ENCODE peak calls at places on chromosomes 6 and 20, in nine cellular contexts. U is fibroblast of mammary gland, Q is coronary artery, P is SK-N-SH, D is psoas muscle, X is astrocyte, B is fibroblast of the aortic adventitia, I is heart left ventricle, C is heart right ventricle. G is an unnamed sample.

GRCh38 chr6:84921891-84922290 is 157.5 kb upstream of the TBX18 start:
- DNase-seq in U (peak), D (no peak), C (no peak), X (no peak), Q (no peak), I (no peak), B (no peak), P (no peak), G (no peak)

GRCh38 chr6:119163006-119163405 is 84.5 kb upstream of the FAM184A start:
- DNase-seq in P (no peak), B (no peak), D (no peak), X (no peak), Q (no peak), I (no peak), U (no peak), C (no peak), G (no peak)

GRCh38 chr6:51025082-51025777 is 206.6 kb downstream of the TFAP2B start:
- DNase-seq in X (peak), Q (no peak), D (no peak), B (peak), U (peak), C (no peak), P (no peak), I (no peak), G (no peak)

GRCh38 chr6:81766482-81767069 is 14.1 kb upstream of the TENT5A start:
- DNase-seq in Q (no peak), D (no peak), I (no peak), P (no peak), C (no peak), U (peak), X (peak), B (peak), G (peak)

GRCh38 chr6:3228791-3229565 is 1.5 kb upstream of the TUBB2B start:
- DNase-seq in I (no peak), X (no peak), B (no peak), Q (no peak), P (no peak), D (no peak), U (no peak), C (no peak), G (no peak)

GRCh38 chr6:41306187-41306854 is 19.8 kb upstream of the TREM1 start:
- DNase-seq in C (no peak), B (peak), X (peak), I (no peak), P (peak), D (no peak), U (peak), Q (no peak), G (peak)

GRCh38 chr20:6575912-6576391 is 191.5 kb upstream of the BMP2 start:
- DNase-seq in D (no peak), P (peak), U (no peak), Q (no peak), I (no peak), B (peak), X (peak), C (no peak), G (peak)

GRCh38 chr6:73180718-73181619 is 44.3 kb downstream of the KHDC1L start:
- DNase-seq in U (peak), X (peak), B (peak), D (no peak), P (peak), I (no peak), Q (no peak), C (no peak), G (peak)

GRCh38 chr6:124982669-124983068 is 20.4 kb downstream of the RNF217 start:
- DNase-seq in B (no peak), Q (no peak), I (no peak), C (no peak), D (no peak), P (no peak), U (no peak), X (no peak), G (no peak)

GRCh38 chr20:19888269-19888669 is 128.9 kb upstream of the NAA20 start:
- DNase-seq in I (no peak), P (no peak), B (no peak), U (no peak), D (no peak), Q (no peak), X (no peak), C (no peak), G (no peak)

GRCh38 chr20:19887566-19888268 is 129.4 kb upstream of the NAA20 start:
- DNase-seq in D (no peak), P (no peak), Q (no peak), C (no peak), I (no peak), X (peak), U (no peak), B (peak), G (no peak)

GRCh38 chr20:19885576-19885956 is 127.5 kb downstream of the RIN2 start:
- DNase-seq in Q (no peak), P (no peak), I (no peak), X (no peak), B (no peak), D (no peak), U (no peak), C (no peak), G (no peak)

GRCh38 chr20:19885981-19886665 is 128.1 kb downstream of the RIN2 start:
- DNase-seq in U (peak), X (peak), P (no peak), D (peak), I (peak), Q (no peak), C (peak), B (peak), G (peak)

GRCh38 chr20:19886666-19887288 is 128.7 kb downstream of the RIN2 start:
- DNase-seq in U (peak), C (no peak), P (no peak), I (no peak), X (no peak), B (no peak), Q (no peak), D (no peak), G (peak)
- H3K4me3 ChIP-seq in U (no peak), C (peak), P (no peak), I (peak), X (peak), B (no peak), Q (peak), D (peak), G (peak)

DNA sequence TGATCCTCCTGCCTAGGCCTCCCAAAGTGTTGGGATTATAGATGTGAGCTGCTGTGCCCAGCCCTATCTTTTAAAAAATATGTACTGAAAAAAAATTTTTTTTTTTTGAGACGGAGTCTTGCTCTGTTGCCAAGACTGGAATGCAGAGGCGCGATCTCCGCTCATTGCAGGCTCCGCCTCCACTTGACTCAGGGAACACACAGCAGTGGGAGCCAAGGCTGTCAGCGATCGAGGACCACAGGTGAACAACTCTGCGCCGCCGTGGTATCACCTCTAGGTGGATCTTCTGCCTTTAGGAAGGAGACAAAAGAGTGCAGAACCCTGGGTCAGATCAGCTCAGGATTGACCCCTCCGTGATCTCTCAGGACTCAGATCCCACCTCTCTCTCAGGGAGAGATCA is 13.7 kb downstream of the RAET1E start:
- DNase-seq in B (peak), X (no peak), U (peak), D (no peak), C (no peak), Q (no peak), P (no peak), I (no peak), G (peak)
- TF ChIP-seq CTCF in B (no peak), X (no peak), U (no peak), D (no peak), C (no peak), Q (no peak), P (no peak), I (no peak), G (no peak)

DNA sequence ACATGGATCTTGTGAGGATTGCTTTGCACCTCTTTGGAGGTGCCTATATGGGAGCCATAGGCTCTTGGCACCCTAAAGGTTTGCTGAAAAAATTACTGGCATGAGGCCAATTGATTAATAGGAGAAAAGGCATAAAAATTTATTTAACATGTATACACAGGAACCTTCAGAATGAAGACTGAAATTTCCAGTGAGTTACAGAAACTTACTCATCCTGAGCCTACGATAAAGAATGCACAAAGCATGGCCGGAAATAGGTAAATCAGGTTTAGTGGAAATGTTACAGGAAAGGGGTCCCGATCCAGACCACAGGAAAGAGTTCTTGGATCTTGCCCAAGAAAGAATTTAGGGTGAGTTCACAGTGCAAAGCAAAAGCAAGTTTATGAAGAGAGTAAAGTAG is 625.3 kb downstream of the MMUT start:
- DNase-seq in Q (no peak), C (no peak), D (no peak), I (no peak), X (no peak), U (no peak), P (no peak), B (no peak), G (no peak)
- H3K4me3 ChIP-seq in Q (no peak), C (no peak), D (no peak), I (no peak), X (no peak), U (no peak), P (no peak), B (no peak), G (no peak)

GRCh38 chr6:167702241-167702827 is 124.4 kb upstream of the AFDN start:
- DNase-seq in Q (no peak), B (no peak), U (no peak), X (no peak), I (no peak), P (no peak), D (no peak), C (no peak), G (no peak)

GRCh38 chr6:167699141-167700036 is 127.3 kb upstream of the AFDN start:
- DNase-seq in D (peak), Q (no peak), P (no peak), I (peak), B (peak), C (peak), U (peak), X (no peak), G (no peak)

GRCh38 chr6:167700199-167700598 is 126.5 kb upstream of the AFDN start:
- DNase-seq in Q (peak), U (no peak), B (no peak), I (no peak), P (no peak), D (no peak), X (no peak), C (no peak), G (no peak)

GRCh38 chr6:167703347-167703746 is 123.4 kb upstream of the AFDN start:
- DNase-seq in B (no peak), D (no peak), C (no peak), U (no peak), I (no peak), X (no peak), P (no peak), Q (peak), G (no peak)

DNA sequence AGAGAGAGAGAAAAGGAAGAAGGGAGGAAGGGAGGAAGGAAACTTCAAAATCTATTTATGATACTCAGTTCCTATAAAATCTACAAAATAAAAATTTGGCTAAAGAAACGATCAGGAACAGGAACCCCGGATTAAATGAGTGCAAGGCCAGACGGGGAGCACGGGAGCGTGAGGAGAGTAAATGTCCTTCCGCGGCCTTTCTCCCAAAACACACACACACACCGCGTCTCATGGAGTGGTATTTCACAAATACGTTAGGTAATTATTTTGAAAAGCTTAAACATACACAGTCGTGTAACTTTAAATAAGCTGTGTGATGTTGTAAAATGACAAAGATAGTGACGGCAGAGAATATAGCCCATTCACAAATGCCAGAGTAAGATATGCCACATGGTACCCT is 125.7 kb upstream of the AFDN start:
- DNase-seq in I (no peak), C (no peak), U (no peak), X (no peak), Q (no peak), P (no peak), D (no peak), B (no peak), G (no peak)
- TF ChIP-seq CTCF in I (no peak), C (no peak), U (no peak), X (no peak), Q (no peak), P (no peak), D (no peak), B (no peak), G (no peak)

G was measured in fibroblast of villous mesenchyme.